ENCODE peak calls at places on chromosomes 11 and 22, in four cellular contexts. Y is body of pancreas, A is astrocyte of the spinal cord, C is ELR. O is an unnamed sample.

GRCh38 chr22:44192811-44193536 is 12.2 kb downstream of the PARVG start:
- DNase-seq in Y (no peak), A (no peak), C (no peak), O (no peak)

GRCh38 chr11:13781153-13781552 is 112.7 kb downstream of the FAR1 start:
- DNase-seq in Y (no peak), A (no peak), C (no peak), O (no peak)

GRCh38 chr11:9380773-9381172 is 3.7 kb upstream of the IPO7 start:
- DNase-seq in Y (no peak), A (no peak), C (no peak), O (no peak)

GRCh38 chr11:16126361-16126760 is 230.0 kb downstream of the SOX6 start:
- DNase-seq in Y (no peak), A (no peak), C (no peak), O (no peak)

GRCh38 chr11:12474871-12475270 is 97.5 kb downstream of the PARVA start:
- DNase-seq in Y (no peak), A (no peak), C (no peak), O (no peak)

GRCh38 chr22:19429950-19430889 is 1.3 kb downstream of the HIRA start:
- DNase-seq in Y (peak; percentile 24), A (peak; percentile 65), C (peak; percentile 58), O (peak; percentile 73)

GRCh38 chr11:117835576-117835975 is 11.0 kb upstream of the FXYD2 start:
- DNase-seq in Y (no peak), A (no peak), C (no peak), O (no peak)

GRCh38 chr22:37258005-37258790 is 14.1 kb upstream of the RAC2 start:
- DNase-seq in Y (no peak), A (no peak), C (peak; percentile 37), O (no peak)

GRCh38 chr11:118485273-118485672 is 42.0 kb upstream of the TTC36 start:
- DNase-seq in Y (no peak), A (no peak), C (peak; percentile 22), O (no peak)

GRCh38 chr22:49301398-49302149 is 526.1 kb downstream of the BRD1 start:
- DNase-seq in Y (no peak), A (no peak), C (no peak), O (no peak)

GRCh38 chr22:26169312-26170111 is at the start of gene SEZ6L:
- DNase-seq in Y (no peak), A (no peak), C (no peak), O (no peak)

GRCh38 chr11:3723014-3723708 is 52.0 kb upstream of the CHRNA10 start:
- DNase-seq in Y (no peak), A (peak; percentile 95), C (peak; percentile 97), O (peak; percentile 94)

GRCh38 chr11:116062526-116063171 is 558.4 kb upstream of the CADM1 start:
- DNase-seq in Y (no peak), A (no peak), C (no peak), O (peak; percentile 50)

GRCh38 chr11:130390071-130390758 is 38.2 kb downstream of the ADAMTS8 start:
- DNase-seq in Y (peak; percentile 35), A (peak; percentile 81), C (peak; percentile 59), O (peak; percentile 90)

GRCh38 chr22:19062909-19063308 is 59.3 kb downstream of the DGCR2 start:
- DNase-seq in Y (no peak), A (no peak), C (no peak), O (no peak)

GRCh38 chr22:37242395-37242918 is 1.6 kb downstream of the RAC2 start:
- DNase-seq in Y (no peak), A (no peak), C (peak; percentile 79), O (peak; percentile 60)

GRCh38 chr11:16606784-16607674 is 131.4 kb upstream of the C11orf58 start:
- DNase-seq in Y (peak; percentile 47), A (peak; percentile 30), C (no peak), O (peak; percentile 60)

GRCh38 chr11:79052539-79052938 is 388.3 kb downstream of the TENM4 start:
- DNase-seq in Y (no peak), A (peak; percentile 35), C (no peak), O (no peak)

GRCh38 chr11:14638561-14638960 is 5.0 kb upstream of the PDE3B start:
- DNase-seq in Y (no peak), A (peak; percentile 25), C (no peak), O (no peak)

GRCh38 chr22:27551402-27551801 is 250.2 kb downstream of the MN1 start:
- DNase-seq in Y (no peak), A (no peak), C (no peak), O (no peak)

GRCh38 chr11:86274503-86274902 is 27.5 kb upstream of the HIKESHI start:
- DNase-seq in Y (no peak), A (no peak), C (peak; percentile 30), O (no peak)

GRCh38 chr11:6523253-6523652 is 26.2 kb downstream of the DNHD1 start:
- DNase-seq in Y (no peak), A (peak; percentile 53), C (peak; percentile 96), O (peak; percentile 52)

GRCh38 chr11:6737872-6738466 is 33.8 kb downstream of the OR2AG2 start:
- DNase-seq in Y (peak; percentile 54), A (peak; percentile 35), C (peak; percentile 70), O (peak; percentile 51)

GRCh38 chr11:94106699-94107098 is 21.9 kb upstream of the PANX1 start:
- DNase-seq in Y (no peak), A (no peak), C (no peak), O (no peak)

GRCh38 chr11:69659591-69659990 is 15.6 kb downstream of the LTO1 start:
- DNase-seq in Y (no peak), A (no peak), C (no peak), O (no peak)

GRCh38 chr22:49373801-49374226 is 453.9 kb downstream of the BRD1 start:
- DNase-seq in Y (peak; percentile 4), A (no peak), C (no peak), O (no peak)